ENCODE peak calls at places on chromosomes 5 and 9, in ten cellular contexts. D, H, B, G, R, J, I, W, Y and N are unnamed samples.

GRCh38 chr5:10264569-10264968 is 14.5 kb downstream of the CCT5 start:
- DNase-seq in D (no peak), H (no peak), B (no peak), G (no peak), R (peak; percentile 19), J (no peak), I (no peak), W (no peak), Y (peak; percentile 27), N (no peak)

GRCh38 chr5:10337986-10338385 is 15.5 kb upstream of the MARCHF6 start:
- DNase-seq in D (no peak), H (no peak), B (no peak), G (no peak), R (no peak), J (no peak), I (no peak), W (no peak), Y (no peak), N (no peak)

GRCh38 chr9:135342206-135343130 is 137.1 kb upstream of the PPP1R26 start:
- DNase-seq in D (no peak), H (no peak), B (no peak), G (no peak), R (no peak), J (no peak), I (no peak), W (peak; percentile 68), Y (no peak), N (no peak)

GRCh38 chr9:98698856-98699255 is 9.9 kb downstream of the GABBR2 start:
- DNase-seq in D (no peak), H (no peak), B (no peak), G (no peak), R (no peak), J (no peak), I (no peak), W (no peak), Y (no peak), N (no peak)

GRCh38 chr9:127683723-127684122 is 23.1 kb upstream of the CFAP157 start:
- DNase-seq in D (no peak), H (no peak), B (no peak), G (no peak), R (peak; percentile 71), J (no peak), I (no peak), W (no peak), Y (peak; percentile 85), N (no peak)

GRCh38 chr5:161138751-161139455 is 286.9 kb upstream of the ATP10B start:
- DNase-seq in D (no peak), H (no peak), B (no peak), G (no peak), R (no peak), J (no peak), I (no peak), W (no peak), Y (no peak), N (no peak)

GRCh38 chr5:159263569-159263905 is 447 bp downstream of the UBLCP1 start:
- DNase-seq in D (no peak), H (no peak), B (no peak), G (no peak), R (no peak), J (no peak), I (no peak), W (no peak), Y (no peak), N (no peak)

GRCh38 chr9:77926314-77926959 is 105.2 kb downstream of the GNAQ start:
- DNase-seq in D (no peak), H (no peak), B (peak; percentile 61), G (no peak), R (peak; percentile 86), J (no peak), I (no peak), W (no peak), Y (peak; percentile 82), N (no peak)

GRCh38 chr9:19162026-19162366 is 34.7 kb upstream of the PLIN2 start:
- DNase-seq in D (no peak), H (no peak), B (no peak), G (no peak), R (no peak), J (no peak), I (no peak), W (peak; percentile 61), Y (no peak), N (no peak)

GRCh38 chr9:121822093-121823085 is 171.0 kb downstream of the DAB2IP start:
- DNase-seq in D (no peak), H (no peak), B (no peak), G (no peak), R (no peak), J (no peak), I (no peak), W (no peak), Y (no peak), N (no peak)

GRCh38 chr9:115672477-115673316 is 480.9 kb upstream of the PAPPA start:
- DNase-seq in D (no peak), H (no peak), B (peak; percentile 50), G (no peak), R (peak; percentile 99), J (peak; percentile 36), I (no peak), W (no peak), Y (peak; percentile 97), N (peak; percentile 87)

GRCh38 chr9:115202960-115203751 is 85.2 kb upstream of the TNC start:
- DNase-seq in D (no peak), H (no peak), B (no peak), G (no peak), R (peak; percentile 85), J (no peak), I (no peak), W (no peak), Y (peak; percentile 94), N (no peak)

GRCh38 chr5:159058928-159059636 is 40.6 kb downstream of the EBF1 start:
- DNase-seq in D (no peak), H (no peak), B (no peak), G (no peak), R (no peak), J (no peak), I (no peak), W (no peak), Y (peak; percentile 13), N (no peak)

GRCh38 chr5:30030110-30030509 is 1163.4 kb upstream of the CDH6 start:
- DNase-seq in D (peak; percentile 34), H (no peak), B (no peak), G (no peak), R (no peak), J (no peak), I (no peak), W (no peak), Y (no peak), N (no peak)

GRCh38 chr9:36140086-36141084 is 3.9 kb downstream of the GLIPR2 start:
- DNase-seq in D (no peak), H (no peak), B (no peak), G (no peak), R (no peak), J (no peak), I (peak; percentile 63), W (peak; percentile 73), Y (no peak), N (no peak)

GRCh38 chr5:18652404-18653215 is 1018.4 kb downstream of the TAF11L14 start:
- DNase-seq in D (no peak), H (no peak), B (no peak), G (no peak), R (no peak), J (no peak), I (no peak), W (no peak), Y (no peak), N (no peak)

GRCh38 chr9:96874947-96875459 is 20.7 kb upstream of the ZNF782 start:
- DNase-seq in D (no peak), H (no peak), B (no peak), G (peak; percentile 45), R (peak; percentile 27), J (peak; percentile 59), I (peak; percentile 24), W (no peak), Y (peak; percentile 30), N (peak; percentile 58)

GRCh38 chr9:89440548-89440947 is 57.4 kb downstream of the SEMA4D start:
- DNase-seq in D (no peak), H (no peak), B (no peak), G (no peak), R (no peak), J (no peak), I (no peak), W (peak; percentile 82), Y (peak; percentile 74), N (no peak)

GRCh38 chr5:28219539-28219938 is 1181.2 kb upstream of the CDH9 start:
- DNase-seq in D (no peak), H (no peak), B (no peak), G (no peak), R (no peak), J (no peak), I (no peak), W (no peak), Y (no peak), N (no peak)

GRCh38 chr5:9430306-9430705 is 115.6 kb downstream of the SEMA5A start:
- DNase-seq in D (no peak), H (no peak), B (no peak), G (no peak), R (peak; percentile 15), J (no peak), I (no peak), W (no peak), Y (no peak), N (no peak)